ENCODE peak calls at places on chromosomes 11 and 22, in seven cellular contexts. P, V, Z, W, S, I and T are unnamed samples.

GRCh38 chr11:130832571-130833432 is 83.5 kb downstream of the SNX19 start:
- DNase-seq in P (peak; percentile 53), V (no peak), Z (no peak), W (no peak), S (no peak), I (no peak), T (peak; percentile 37)

GRCh38 chr22:42863349-42863911 is 6.4 kb upstream of the ARFGAP3 start:
- DNase-seq in P (peak; percentile 88), V (no peak), Z (no peak), W (no peak), S (no peak), I (peak; percentile 30), T (peak; percentile 80)

GRCh38 chr11:69647761-69648497 is 7.0 kb downstream of the CCND1 start:
- DNase-seq in P (no peak), V (peak; percentile 26), Z (no peak), W (no peak), S (no peak), I (no peak), T (no peak)

GRCh38 chr11:120182790-120183491 is 27.9 kb upstream of the OAF start:
- DNase-seq in P (no peak), V (peak; percentile 73), Z (no peak), W (peak; percentile 80), S (no peak), I (no peak), T (no peak)

GRCh38 chr11:2099523-2100316 is 39.5 kb downstream of the IGF2 start:
- DNase-seq in P (no peak), V (peak; percentile 38), Z (no peak), W (no peak), S (no peak), I (no peak), T (no peak)

GRCh38 chr11:95229199-95230053 is 1.6 kb downstream of the SESN3 start:
- DNase-seq in P (peak; percentile 13), V (no peak), Z (no peak), W (no peak), S (no peak), I (no peak), T (peak; percentile 38)

GRCh38 chr22:37198290-37199102 is 10.4 kb upstream of the C1QTNF6 start:
- DNase-seq in P (peak; percentile 58), V (peak; percentile 77), Z (peak; percentile 76), W (peak; percentile 84), S (no peak), I (peak; percentile 88), T (peak; percentile 78)

GRCh38 chr11:24226606-24227005 is 270.2 kb upstream of the LUZP2 start:
- DNase-seq in P (no peak), V (no peak), Z (no peak), W (no peak), S (no peak), I (no peak), T (no peak)

GRCh38 chr11:123474994-123475393 is 44.9 kb downstream of the GRAMD1B start:
- DNase-seq in P (peak; percentile 47), V (no peak), Z (no peak), W (no peak), S (no peak), I (peak; percentile 95), T (no peak)

GRCh38 chr11:19433791-19434190 is 193.0 kb upstream of the E2F8 start:
- DNase-seq in P (no peak), V (no peak), Z (no peak), W (no peak), S (no peak), I (no peak), T (no peak)

GRCh38 chr22:18152519-18152918 is 2.5 kb downstream of the USP18 start:
- DNase-seq in P (no peak), V (no peak), Z (no peak), W (no peak), S (no peak), I (no peak), T (no peak)

GRCh38 chr11:31060880-31061279 is 308.7 kb downstream of the DCDC1 start:
- DNase-seq in P (peak; percentile 3), V (no peak), Z (peak; percentile 44), W (no peak), S (no peak), I (no peak), T (no peak)

GRCh38 chr11:72812604-72812967 is 1.6 kb upstream of the ATG16L2 start:
- DNase-seq in P (no peak), V (no peak), Z (no peak), W (no peak), S (no peak), I (no peak), T (peak; percentile 33)

GRCh38 chr11:86174101-86175046 is 70.2 kb upstream of the EED start:
- DNase-seq in P (peak; percentile 99), V (no peak), Z (no peak), W (no peak), S (no peak), I (peak; percentile 96), T (peak; percentile 95)

GRCh38 chr22:25097006-25097405 is 102.7 kb upstream of the CRYBB3 start:
- DNase-seq in P (no peak), V (no peak), Z (no peak), W (peak; percentile 36), S (no peak), I (peak; percentile 73), T (no peak)

GRCh38 chr22:20660441-20661054 is 113.4 kb upstream of the SERPIND1 start:
- DNase-seq in P (no peak), V (no peak), Z (no peak), W (no peak), S (no peak), I (no peak), T (no peak)

GRCh38 chr11:35138606-35138948 is 394 bp upstream of the CD44 start:
- DNase-seq in P (no peak), V (peak; percentile 39), Z (no peak), W (peak; percentile 68), S (no peak), I (no peak), T (no peak)

GRCh38 chr11:43697679-43698078 is 17.1 kb downstream of the HSD17B12 start:
- DNase-seq in P (peak; percentile 64), V (no peak), Z (no peak), W (no peak), S (no peak), I (no peak), T (peak; percentile 64)

GRCh38 chr11:93054279-93054678 is 84.8 kb downstream of the MTNR1B start:
- DNase-seq in P (peak; percentile 40), V (no peak), Z (no peak), W (no peak), S (no peak), I (no peak), T (no peak)

DNA sequence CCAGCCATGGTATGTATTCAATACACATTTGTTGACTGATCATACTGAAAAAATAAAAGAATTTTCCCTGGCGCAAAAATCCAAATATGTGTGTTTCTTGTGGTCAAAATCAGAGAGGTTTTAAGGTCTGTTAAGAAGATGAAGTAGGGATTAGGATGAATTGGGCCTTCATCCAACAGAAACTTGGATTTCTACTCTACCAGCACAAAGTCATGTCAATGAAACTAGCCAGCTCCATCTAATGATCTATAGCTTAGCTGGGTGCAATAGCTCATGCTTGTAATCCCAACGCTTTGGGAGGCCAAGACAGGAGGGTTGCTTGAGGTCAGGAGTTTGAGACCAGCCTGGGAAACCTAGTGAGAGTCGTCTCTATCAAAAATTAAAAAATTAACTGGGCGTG is 65.5 kb downstream of the USP35 start:
- DNase-seq in P (no peak), V (no peak), Z (no peak), W (no peak), S (no peak), I (no peak), T (no peak)
- H2AK5ac ChIP-seq in P (no peak overlapping the region), V (no peak overlapping the region), Z (no peak overlapping the region), W (no peak overlapping the region), S (no peak overlapping the region), I (no peak overlapping the region), T (no peak overlapping the region)

GRCh38 chr11:63879598-63879997 is 37.4 kb downstream of the RCOR2 start:
- DNase-seq in P (no peak), V (no peak), Z (no peak), W (no peak), S (no peak), I (no peak), T (no peak)
- H3K4me1 ChIP-seq in P (peaks cover 17% of the 10 kb centered on the region), V (peaks cover 8% of the 10 kb centered on the region), Z (peaks cover 17% of the 10 kb centered on the region), W (peaks cover 10% of the 10 kb centered on the region), S (peaks cover 24% of the 10 kb centered on the region), I (peaks cover 13% of the 10 kb centered on the region), T (peaks cover 17% of the 10 kb centered on the region)

GRCh38 chr11:12559011-12559410 is 115.2 kb upstream of the TEAD1 start:
- DNase-seq in P (no peak), V (no peak), Z (no peak), W (no peak), S (no peak), I (no peak), T (no peak)

GRCh38 chr11:12556155-12556554 is 118.1 kb upstream of the TEAD1 start:
- DNase-seq in P (peak; percentile 62), V (no peak), Z (no peak), W (peak; percentile 39), S (no peak), I (no peak), T (peak; percentile 76)

GRCh38 chr11:12554122-12554521 is 120.1 kb upstream of the TEAD1 start:
- DNase-seq in P (no peak), V (no peak), Z (no peak), W (no peak), S (no peak), I (no peak), T (no peak)

GRCh38 chr11:12560362-12560761 is 113.9 kb upstream of the TEAD1 start:
- DNase-seq in P (no peak), V (no peak), Z (no peak), W (no peak), S (no peak), I (no peak), T (no peak)

DNA sequence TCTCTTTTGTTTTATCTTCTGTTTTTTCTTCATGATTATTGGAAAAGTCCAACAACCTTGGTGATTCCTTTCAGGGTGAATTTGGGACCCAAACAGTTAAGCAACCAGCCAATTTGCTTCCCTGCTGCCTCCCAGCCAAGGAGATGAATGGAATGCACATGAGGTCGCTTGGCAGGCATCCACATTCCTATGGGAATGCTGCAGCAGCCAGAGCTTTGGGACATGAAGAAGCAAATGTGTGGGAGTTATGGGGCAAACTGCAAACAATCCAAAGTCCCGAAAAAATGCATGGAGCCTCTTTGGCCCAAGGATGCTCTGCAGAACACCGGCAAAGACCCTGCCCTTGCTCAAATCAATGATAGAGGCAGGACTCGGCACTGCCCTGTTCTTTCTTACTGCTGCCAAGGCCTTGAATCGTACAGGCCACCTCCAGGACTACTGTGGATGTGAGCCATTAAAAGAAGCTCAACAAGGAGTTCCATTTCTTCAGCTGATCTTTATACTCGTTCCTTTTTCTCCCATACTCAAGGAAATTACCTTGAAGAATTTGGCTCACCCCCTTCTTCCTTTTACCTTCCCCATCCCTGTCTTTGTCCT is 117.3 kb upstream of the TEAD1 start:
- DNase-seq in P (peak; percentile 96), V (peak; percentile 81), Z (peak; percentile 35), W (peak; percentile 96), S (peak; percentile 49), I (no peak), T (peak; percentile 87)
- H2AK5ac ChIP-seq in P (no peak overlapping the region), V (no peak overlapping the region), Z (no peak overlapping the region), W (no peak overlapping the region), S (no peak overlapping the region), I (no peak overlapping the region), T (no peak overlapping the region)

DNA sequence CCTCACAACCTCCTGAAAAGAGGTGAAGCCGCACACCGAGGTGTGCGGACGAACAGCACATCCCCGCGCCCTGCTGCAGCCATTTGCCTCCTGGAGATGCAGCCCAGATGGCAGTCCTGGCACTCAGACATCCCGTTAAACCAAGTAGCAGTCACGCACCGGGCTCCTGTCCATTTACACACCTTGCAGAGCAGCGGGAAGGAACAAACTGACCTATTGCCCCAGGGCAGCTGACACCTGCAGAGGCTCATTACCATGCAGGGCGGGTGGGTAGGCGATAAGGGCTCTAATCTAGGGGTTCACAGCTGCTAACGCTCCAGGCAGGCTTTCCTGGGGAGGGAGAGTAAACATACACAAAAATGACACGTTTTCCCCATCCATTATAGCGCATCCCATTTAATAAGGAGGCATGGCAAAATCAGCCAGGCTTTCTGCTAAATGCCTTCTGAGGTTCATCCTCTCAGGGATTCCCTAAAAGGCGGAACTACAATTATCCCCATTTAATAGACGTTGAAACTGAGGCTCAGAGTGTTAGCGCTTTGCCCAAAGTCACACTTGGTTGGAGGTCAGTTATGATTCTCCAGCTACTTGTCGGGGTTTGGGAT is 788 bp upstream of the EHBP1L1 start:
- DNase-seq in P (no peak), V (no peak), Z (no peak), W (peak; percentile 54), S (no peak), I (no peak), T (peak; percentile 70)
- H3K4me1 ChIP-seq in P (peaks cover 33% of the 10 kb centered on the region), V (no peaks in the 10 kb centered on the region), Z (peaks cover 44% of the 10 kb centered on the region), W (peaks cover 8% of the 10 kb centered on the region), S (peaks cover 13% of the 10 kb centered on the region), I (peaks cover 37% of the 10 kb centered on the region), T (peaks cover 54% of the 10 kb centered on the region)